ENCODE peak calls at places on chromosomes 3 and 15, in ten cellular contexts. One of them, this sample, is unnamed. For H3K36me3, the result is how much of the 10 kb centered on the place peaks cover.

GRCh38 chr3:133387341-133387740 is 12.5 kb upstream of the BFSP2 start:
- DNase-seq in breast epithelium: no peak
- DNase-seq in cardiac muscle cell: no peak
- DNase-seq in CD8-positive, alpha-beta T cell: no peak
- DNase-seq in IMR-90: no peak
- DNase-seq in heart left ventricle: no peak
- DNase-seq in PC-9: no peak
- DNase-seq in HCT116: no peak
- DNase-seq in ascending aorta: no peak
- DNase-seq in colonic mucosa: no peak
- DNase-seq in this sample: no peak

GRCh38 chr15:35168464-35168863 is 83.4 kb upstream of the NANOGP8 start:
- DNase-seq in breast epithelium: no peak
- DNase-seq in cardiac muscle cell: no peak
- DNase-seq in CD8-positive, alpha-beta T cell: no peak
- DNase-seq in IMR-90: peak
- DNase-seq in heart left ventricle: no peak
- DNase-seq in PC-9: peak
- DNase-seq in HCT116: no peak
- DNase-seq in ascending aorta: no peak
- DNase-seq in colonic mucosa: no peak
- DNase-seq in this sample: no peak

GRCh38 chr15:48406911-48407310 is 75.7 kb downstream of the DUT start:
- DNase-seq in breast epithelium: no peak
- DNase-seq in cardiac muscle cell: no peak
- DNase-seq in CD8-positive, alpha-beta T cell: no peak
- DNase-seq in IMR-90: no peak
- DNase-seq in heart left ventricle: no peak
- DNase-seq in PC-9: no peak
- DNase-seq in HCT116: no peak
- DNase-seq in ascending aorta: no peak
- DNase-seq in colonic mucosa: no peak
- DNase-seq in this sample: no peak

GRCh38 chr15:58057559-58057958 is 8.0 kb downstream of the ALDH1A2 start:
- DNase-seq in breast epithelium: no peak
- DNase-seq in cardiac muscle cell: no peak
- DNase-seq in CD8-positive, alpha-beta T cell: no peak
- DNase-seq in IMR-90: no peak
- DNase-seq in heart left ventricle: no peak
- DNase-seq in PC-9: no peak
- DNase-seq in HCT116: no peak
- DNase-seq in ascending aorta: no peak
- DNase-seq in colonic mucosa: no peak
- DNase-seq in this sample: no peak

GRCh38 chr3:40780341-40780800 is 255.6 kb downstream of the ZNF621 start:
- DNase-seq in breast epithelium: peak
- DNase-seq in cardiac muscle cell: no peak
- DNase-seq in CD8-positive, alpha-beta T cell: no peak
- DNase-seq in IMR-90: no peak
- DNase-seq in heart left ventricle: peak
- DNase-seq in PC-9: no peak
- DNase-seq in HCT116: no peak
- DNase-seq in ascending aorta: peak
- DNase-seq in colonic mucosa: peak
- DNase-seq in this sample: peak

GRCh38 chr15:61200626-61201025 is 28.5 kb downstream of the RORA start:
- DNase-seq in breast epithelium: no peak
- DNase-seq in cardiac muscle cell: no peak
- DNase-seq in CD8-positive, alpha-beta T cell: no peak
- DNase-seq in IMR-90: no peak
- DNase-seq in heart left ventricle: no peak
- DNase-seq in PC-9: no peak
- DNase-seq in HCT116: no peak
- DNase-seq in ascending aorta: no peak
- DNase-seq in colonic mucosa: no peak
- DNase-seq in this sample: no peak

GRCh38 chr3:176848431-176849214 is 348.7 kb downstream of the TBL1XR1 start:
- DNase-seq in breast epithelium: no peak
- DNase-seq in cardiac muscle cell: no peak
- DNase-seq in CD8-positive, alpha-beta T cell: no peak
- DNase-seq in IMR-90: peak
- DNase-seq in heart left ventricle: no peak
- DNase-seq in PC-9: peak
- DNase-seq in HCT116: no peak
- DNase-seq in ascending aorta: no peak
- DNase-seq in colonic mucosa: no peak
- DNase-seq in this sample: no peak

GRCh38 chr3:106176734-106177133 is 307.9 kb upstream of the CBLB start:
- DNase-seq in breast epithelium: no peak
- DNase-seq in cardiac muscle cell: no peak
- DNase-seq in CD8-positive, alpha-beta T cell: peak
- DNase-seq in IMR-90: peak
- DNase-seq in heart left ventricle: no peak
- DNase-seq in PC-9: no peak
- DNase-seq in HCT116: no peak
- DNase-seq in ascending aorta: no peak
- DNase-seq in colonic mucosa: no peak
- DNase-seq in this sample: no peak

GRCh38 chr3:9067352-9067975 is 104.2 kb upstream of the RAD18 start:
- DNase-seq in breast epithelium: no peak
- DNase-seq in cardiac muscle cell: peak
- DNase-seq in CD8-positive, alpha-beta T cell: no peak
- DNase-seq in IMR-90: peak
- DNase-seq in heart left ventricle: no peak
- DNase-seq in PC-9: no peak
- DNase-seq in HCT116: peak
- DNase-seq in ascending aorta: peak
- DNase-seq in colonic mucosa: peak
- DNase-seq in this sample: peak

GRCh38 chr3:181103605-181104004 is 114.1 kb upstream of the DNAJC19 start:
- DNase-seq in breast epithelium: no peak
- DNase-seq in cardiac muscle cell: peak
- DNase-seq in CD8-positive, alpha-beta T cell: no peak
- DNase-seq in IMR-90: no peak
- DNase-seq in heart left ventricle: no peak
- DNase-seq in PC-9: no peak
- DNase-seq in HCT116: peak
- DNase-seq in ascending aorta: no peak
- DNase-seq in colonic mucosa: no peak
- DNase-seq in this sample: no peak

GRCh38 chr3:194387276-194387675 is 11.8 kb downstream of the GP5 start:
- DNase-seq in breast epithelium: no peak
- DNase-seq in cardiac muscle cell: no peak
- DNase-seq in CD8-positive, alpha-beta T cell: no peak
- DNase-seq in IMR-90: no peak
- DNase-seq in heart left ventricle: no peak
- DNase-seq in PC-9: no peak
- DNase-seq in HCT116: no peak
- DNase-seq in ascending aorta: peak
- DNase-seq in colonic mucosa: no peak
- DNase-seq in this sample: no peak

GRCh38 chr15:55786341-55786740 is 43.4 kb upstream of the PRTG start:
- DNase-seq in breast epithelium: no peak
- DNase-seq in cardiac muscle cell: no peak
- DNase-seq in CD8-positive, alpha-beta T cell: no peak
- DNase-seq in IMR-90: no peak
- DNase-seq in heart left ventricle: no peak
- DNase-seq in PC-9: no peak
- DNase-seq in HCT116: no peak
- DNase-seq in ascending aorta: no peak
- DNase-seq in colonic mucosa: no peak
- DNase-seq in this sample: no peak

GRCh38 chr15:66997212-66997611 is 68.2 kb upstream of the SMAD3 start:
- DNase-seq in breast epithelium: no peak
- DNase-seq in cardiac muscle cell: no peak
- DNase-seq in CD8-positive, alpha-beta T cell: no peak
- DNase-seq in IMR-90: peak
- DNase-seq in heart left ventricle: no peak
- DNase-seq in PC-9: peak
- DNase-seq in HCT116: no peak
- DNase-seq in ascending aorta: no peak
- DNase-seq in colonic mucosa: no peak
- DNase-seq in this sample: no peak

GRCh38 chr3:170488802-170489201 is 70.1 kb downstream of the CLDN11 start:
- DNase-seq in breast epithelium: peak
- DNase-seq in cardiac muscle cell: no peak
- DNase-seq in CD8-positive, alpha-beta T cell: no peak
- DNase-seq in IMR-90: peak
- DNase-seq in heart left ventricle: no peak
- DNase-seq in PC-9: peak
- DNase-seq in HCT116: no peak
- DNase-seq in ascending aorta: no peak
- DNase-seq in colonic mucosa: no peak
- DNase-seq in this sample: no peak

GRCh38 chr3:149009732-149010131 is 18.4 kb downstream of the GYG1 start:
- DNase-seq in breast epithelium: no peak
- DNase-seq in cardiac muscle cell: no peak
- DNase-seq in CD8-positive, alpha-beta T cell: peak
- DNase-seq in IMR-90: peak
- DNase-seq in heart left ventricle: no peak
- DNase-seq in PC-9: no peak
- DNase-seq in HCT116: no peak
- DNase-seq in ascending aorta: no peak
- DNase-seq in colonic mucosa: no peak
- DNase-seq in this sample: no peak
- H3K36me3 ChIP-seq in breast epithelium: under half
- H3K36me3 ChIP-seq in cardiac muscle cell: under half
- H3K36me3 ChIP-seq in CD8-positive, alpha-beta T cell: under half
- H3K36me3 ChIP-seq in IMR-90: under half
- H3K36me3 ChIP-seq in heart left ventricle: under half
- H3K36me3 ChIP-seq in PC-9: under half
- H3K36me3 ChIP-seq in HCT116: under half
- H3K36me3 ChIP-seq in ascending aorta: under half
- H3K36me3 ChIP-seq in colonic mucosa: under half
- H3K36me3 ChIP-seq in this sample: half or more

DNA sequence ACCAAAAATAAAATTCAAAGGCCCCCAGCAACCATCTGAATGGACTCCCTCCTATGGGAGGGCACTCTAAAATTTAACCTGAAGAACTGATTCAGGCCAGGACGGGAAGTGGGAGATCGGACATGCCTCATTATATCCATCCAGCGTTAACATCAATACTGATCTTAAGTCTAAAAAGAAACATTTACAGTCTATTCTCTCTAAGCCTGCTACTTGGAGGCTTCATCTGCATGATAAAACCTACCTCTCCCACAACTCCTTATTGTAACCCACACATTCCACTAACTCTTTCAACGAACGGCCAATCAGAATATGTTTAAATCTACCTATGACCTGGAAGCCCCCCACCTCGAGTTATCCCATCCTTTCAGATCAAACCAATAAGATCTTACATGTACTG is 68.4 kb downstream of the HERC1 start:
- DNase-seq in breast epithelium: no peak
- DNase-seq in cardiac muscle cell: no peak
- DNase-seq in CD8-positive, alpha-beta T cell: no peak
- DNase-seq in IMR-90: no peak
- DNase-seq in heart left ventricle: no peak
- DNase-seq in PC-9: no peak
- DNase-seq in HCT116: no peak
- DNase-seq in ascending aorta: no peak
- DNase-seq in colonic mucosa: no peak
- DNase-seq in this sample: no peak
- H3K27ac ChIP-seq in breast epithelium: no peak
- H3K27ac ChIP-seq in cardiac muscle cell: peak
- H3K27ac ChIP-seq in CD8-positive, alpha-beta T cell: no peak
- H3K27ac ChIP-seq in IMR-90: no peak
- H3K27ac ChIP-seq in heart left ventricle: no peak
- H3K27ac ChIP-seq in PC-9: no peak
- H3K27ac ChIP-seq in HCT116: no peak
- H3K27ac ChIP-seq in ascending aorta: no peak
- H3K27ac ChIP-seq in colonic mucosa: no peak
- H3K27ac ChIP-seq in this sample: peak

GRCh38 chr15:97082835-97083234 is 752.3 kb downstream of the NR2F2 start:
- DNase-seq in breast epithelium: no peak
- DNase-seq in cardiac muscle cell: no peak
- DNase-seq in CD8-positive, alpha-beta T cell: no peak
- DNase-seq in IMR-90: no peak
- DNase-seq in heart left ventricle: no peak
- DNase-seq in PC-9: no peak
- DNase-seq in HCT116: no peak
- DNase-seq in ascending aorta: no peak
- DNase-seq in colonic mucosa: no peak
- DNase-seq in this sample: no peak

GRCh38 chr15:97084650-97085049 is 754.1 kb downstream of the NR2F2 start:
- DNase-seq in breast epithelium: no peak
- DNase-seq in cardiac muscle cell: no peak
- DNase-seq in CD8-positive, alpha-beta T cell: no peak
- DNase-seq in IMR-90: no peak
- DNase-seq in heart left ventricle: no peak
- DNase-seq in PC-9: no peak
- DNase-seq in HCT116: no peak
- DNase-seq in ascending aorta: no peak
- DNase-seq in colonic mucosa: no peak
- DNase-seq in this sample: no peak

GRCh38 chr15:97081666-97082226 is 751.2 kb downstream of the NR2F2 start:
- DNase-seq in breast epithelium: no peak
- DNase-seq in cardiac muscle cell: no peak
- DNase-seq in CD8-positive, alpha-beta T cell: no peak
- DNase-seq in IMR-90: no peak
- DNase-seq in heart left ventricle: no peak
- DNase-seq in PC-9: no peak
- DNase-seq in HCT116: no peak
- DNase-seq in ascending aorta: no peak
- DNase-seq in colonic mucosa: no peak
- DNase-seq in this sample: no peak

GRCh38 chr15:97087337-97087736 is 756.8 kb downstream of the NR2F2 start:
- DNase-seq in breast epithelium: no peak
- DNase-seq in cardiac muscle cell: no peak
- DNase-seq in CD8-positive, alpha-beta T cell: no peak
- DNase-seq in IMR-90: no peak
- DNase-seq in heart left ventricle: no peak
- DNase-seq in PC-9: no peak
- DNase-seq in HCT116: no peak
- DNase-seq in ascending aorta: no peak
- DNase-seq in colonic mucosa: no peak
- DNase-seq in this sample: no peak

GRCh38 chr15:97085806-97086205 is 755.3 kb downstream of the NR2F2 start:
- DNase-seq in breast epithelium: no peak
- DNase-seq in cardiac muscle cell: no peak
- DNase-seq in CD8-positive, alpha-beta T cell: no peak
- DNase-seq in IMR-90: no peak
- DNase-seq in heart left ventricle: no peak
- DNase-seq in PC-9: no peak
- DNase-seq in HCT116: no peak
- DNase-seq in ascending aorta: no peak
- DNase-seq in colonic mucosa: no peak
- DNase-seq in this sample: no peak
- TF ChIP-seq CTCF in breast epithelium: no peak
- TF ChIP-seq CTCF in cardiac muscle cell: no peak
- TF ChIP-seq CTCF in CD8-positive, alpha-beta T cell: no peak
- TF ChIP-seq CTCF in IMR-90: no peak
- TF ChIP-seq CTCF in heart left ventricle: no peak
- TF ChIP-seq CTCF in PC-9: no peak
- TF ChIP-seq CTCF in HCT116: no peak
- TF ChIP-seq CTCF in ascending aorta: no peak
- TF ChIP-seq CTCF in colonic mucosa: no peak
- TF ChIP-seq CTCF in this sample: no peak

GRCh38 chr3:160400631-160401150 is 1.2 kb downstream of the SMC4 start:
- DNase-seq in breast epithelium: no peak
- DNase-seq in cardiac muscle cell: peak
- DNase-seq in CD8-positive, alpha-beta T cell: no peak
- DNase-seq in IMR-90: no peak
- DNase-seq in heart left ventricle: peak
- DNase-seq in PC-9: no peak
- DNase-seq in HCT116: no peak
- DNase-seq in ascending aorta: peak
- DNase-seq in colonic mucosa: peak
- DNase-seq in this sample: no peak
- H3K36me3 ChIP-seq in breast epithelium: under half
- H3K36me3 ChIP-seq in cardiac muscle cell: under half
- H3K36me3 ChIP-seq in CD8-positive, alpha-beta T cell: under half
- H3K36me3 ChIP-seq in IMR-90: under half
- H3K36me3 ChIP-seq in heart left ventricle: under half
- H3K36me3 ChIP-seq in PC-9: under half
- H3K36me3 ChIP-seq in HCT116: under half
- H3K36me3 ChIP-seq in ascending aorta: under half
- H3K36me3 ChIP-seq in colonic mucosa: under half
- H3K36me3 ChIP-seq in this sample: under half